ENCODE peak calls at places on chromosome 1, in six cellular contexts. One of them, this sample, is unnamed.

GRCh38 chr1:223189903-223190724 is 47.1 kb upstream of the TLR5 start:
- DNase-seq in OCI-LY7: no peak
- DNase-seq in HCT116: peak
- DNase-seq in hepatocyte: no peak
- DNase-seq in neural progenitor cell: no peak
- DNase-seq in GM23338: no peak
- DNase-seq in this sample: peak

GRCh38 chr1:40736085-40736531 is 44.6 kb downstream of the NFYC start:
- DNase-seq in GM23338: no peak
- DNase-seq in neural progenitor cell: peak
- DNase-seq in HCT116: no peak
- DNase-seq in OCI-LY7: no peak
- DNase-seq in hepatocyte: no peak
- DNase-seq in this sample: peak

GRCh38 chr1:54777431-54777830 is 13.1 kb upstream of the PARS2 start:
- DNase-seq in neural progenitor cell: no peak
- DNase-seq in GM23338: no peak
- DNase-seq in OCI-LY7: no peak
- DNase-seq in hepatocyte: no peak
- DNase-seq in HCT116: no peak
- DNase-seq in this sample: no peak

GRCh38 chr1:235710665-235711064 is 61.1 kb upstream of the GNG4 start:
- DNase-seq in hepatocyte: no peak
- DNase-seq in OCI-LY7: no peak
- DNase-seq in neural progenitor cell: peak
- DNase-seq in GM23338: no peak
- DNase-seq in HCT116: no peak
- DNase-seq in this sample: no peak

GRCh38 chr1:101371259-101371658 is 134.4 kb downstream of the S1PR1 start:
- DNase-seq in GM23338: no peak
- DNase-seq in neural progenitor cell: no peak
- DNase-seq in OCI-LY7: no peak
- DNase-seq in HCT116: peak
- DNase-seq in hepatocyte: no peak
- DNase-seq in this sample: peak

GRCh38 chr1:11364170-11364569 is 91.2 kb downstream of the UBIAD1 start:
- DNase-seq in OCI-LY7: peak
- DNase-seq in HCT116: peak
- DNase-seq in hepatocyte: no peak
- DNase-seq in neural progenitor cell: no peak
- DNase-seq in GM23338: peak
- DNase-seq in this sample: no peak

GRCh38 chr1:58477390-58477789 is 69.1 kb downstream of the OMA1 start:
- DNase-seq in neural progenitor cell: no peak
- DNase-seq in hepatocyte: no peak
- DNase-seq in HCT116: no peak
- DNase-seq in OCI-LY7: no peak
- DNase-seq in GM23338: no peak
- DNase-seq in this sample: no peak

GRCh38 chr1:2971609-2972008 is 49.7 kb upstream of the ACTRT2 start:
- DNase-seq in OCI-LY7: no peak
- DNase-seq in neural progenitor cell: no peak
- DNase-seq in HCT116: no peak
- DNase-seq in hepatocyte: no peak
- DNase-seq in GM23338: no peak
- DNase-seq in this sample: no peak

GRCh38 chr1:24096737-24097103 is 15.2 kb downstream of the MYOM3 start:
- DNase-seq in GM23338: no peak
- DNase-seq in neural progenitor cell: no peak
- DNase-seq in HCT116: no peak
- DNase-seq in OCI-LY7: no peak
- DNase-seq in hepatocyte: no peak
- DNase-seq in this sample: no peak

GRCh38 chr1:207282496-207283380 is 38.7 kb upstream of the CD55 start:
- DNase-seq in HCT116: no peak
- DNase-seq in neural progenitor cell: no peak
- DNase-seq in hepatocyte: no peak
- DNase-seq in GM23338: no peak
- DNase-seq in OCI-LY7: no peak
- DNase-seq in this sample: no peak

DNA sequence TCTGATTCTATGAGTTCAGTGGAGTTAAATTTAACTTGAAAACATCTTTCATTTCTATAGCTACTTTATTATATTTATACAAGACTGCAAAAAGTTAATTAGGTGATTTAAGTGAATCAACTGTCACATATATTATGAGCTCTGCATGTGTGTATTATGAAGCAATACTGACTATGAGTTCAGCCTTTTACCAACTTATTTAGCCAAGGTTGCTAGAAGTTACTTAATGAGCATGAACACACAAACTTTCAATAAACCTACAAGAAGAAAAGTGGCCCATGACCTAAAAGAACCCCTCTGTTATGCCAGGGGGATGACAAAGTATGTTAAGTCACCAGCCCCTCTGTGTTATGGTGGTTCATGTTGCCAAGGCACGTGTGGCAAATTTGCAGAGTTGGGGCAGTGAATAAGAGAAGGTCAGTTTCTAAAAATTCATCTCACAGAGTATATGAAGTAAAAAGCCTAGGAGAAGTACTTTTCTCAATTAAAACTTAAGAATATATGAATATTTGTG is 86.7 kb upstream of the LYPLAL1 start:
- DNase-seq in OCI-LY7: no peak
- DNase-seq in HCT116: no peak
- DNase-seq in neural progenitor cell: no peak
- DNase-seq in hepatocyte: no peak
- DNase-seq in GM23338: no peak
- DNase-seq in this sample: peak
- TF ChIP-seq EZH2phosphoT487 in OCI-LY7: no peak
- TF ChIP-seq EZH2phosphoT487 in HCT116: no peak
- TF ChIP-seq EZH2phosphoT487 in neural progenitor cell: no peak
- TF ChIP-seq EZH2phosphoT487 in hepatocyte: no peak
- TF ChIP-seq EZH2phosphoT487 in GM23338: no peak
- TF ChIP-seq EZH2phosphoT487 in this sample: no peak

DNA sequence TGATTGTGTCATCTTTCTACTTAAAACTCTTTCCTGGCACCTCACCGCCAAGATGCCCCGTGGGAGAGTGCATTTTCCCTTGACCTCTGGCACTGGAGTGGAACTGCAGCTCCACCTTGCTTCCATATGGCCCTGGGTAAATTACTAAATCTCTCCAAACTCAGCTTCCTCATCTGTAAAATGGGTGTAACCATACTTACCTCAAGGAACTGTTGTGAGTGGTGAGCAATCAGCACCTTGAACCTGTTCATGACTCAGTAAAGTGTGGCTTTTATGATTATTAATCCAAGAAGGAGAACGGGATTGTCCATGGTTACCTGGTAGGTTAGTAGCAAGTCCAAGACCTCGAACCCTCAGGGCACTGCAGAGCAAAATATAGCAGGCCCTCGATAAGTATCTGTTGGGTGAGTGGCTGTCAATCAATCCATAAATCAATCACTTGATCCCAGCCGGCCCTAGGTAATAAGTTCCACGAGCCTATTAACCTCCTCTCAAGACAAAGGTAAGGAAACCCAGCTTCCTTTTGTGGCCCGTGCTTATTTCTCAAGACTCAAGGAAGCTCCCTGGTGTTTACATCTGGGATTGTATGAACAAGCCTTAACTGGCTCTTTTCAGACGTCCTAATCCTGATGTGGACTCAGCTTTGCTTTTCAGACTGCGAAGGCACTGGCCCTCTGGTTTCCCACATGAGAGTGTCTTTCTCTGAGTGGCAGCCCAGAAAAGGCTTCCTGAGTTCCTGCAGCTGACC is 114.0 kb upstream of the GJB5 start:
- DNase-seq in OCI-LY7: no peak
- DNase-seq in GM23338: peak
- DNase-seq in neural progenitor cell: peak
- DNase-seq in HCT116: no peak
- DNase-seq in hepatocyte: no peak
- DNase-seq in this sample: no peak
- TF ChIP-seq EZH2phosphoT487 in OCI-LY7: no peak
- TF ChIP-seq EZH2phosphoT487 in GM23338: no peak
- TF ChIP-seq EZH2phosphoT487 in neural progenitor cell: no peak
- TF ChIP-seq EZH2phosphoT487 in HCT116: no peak
- TF ChIP-seq EZH2phosphoT487 in hepatocyte: no peak
- TF ChIP-seq EZH2phosphoT487 in this sample: no peak

DNA sequence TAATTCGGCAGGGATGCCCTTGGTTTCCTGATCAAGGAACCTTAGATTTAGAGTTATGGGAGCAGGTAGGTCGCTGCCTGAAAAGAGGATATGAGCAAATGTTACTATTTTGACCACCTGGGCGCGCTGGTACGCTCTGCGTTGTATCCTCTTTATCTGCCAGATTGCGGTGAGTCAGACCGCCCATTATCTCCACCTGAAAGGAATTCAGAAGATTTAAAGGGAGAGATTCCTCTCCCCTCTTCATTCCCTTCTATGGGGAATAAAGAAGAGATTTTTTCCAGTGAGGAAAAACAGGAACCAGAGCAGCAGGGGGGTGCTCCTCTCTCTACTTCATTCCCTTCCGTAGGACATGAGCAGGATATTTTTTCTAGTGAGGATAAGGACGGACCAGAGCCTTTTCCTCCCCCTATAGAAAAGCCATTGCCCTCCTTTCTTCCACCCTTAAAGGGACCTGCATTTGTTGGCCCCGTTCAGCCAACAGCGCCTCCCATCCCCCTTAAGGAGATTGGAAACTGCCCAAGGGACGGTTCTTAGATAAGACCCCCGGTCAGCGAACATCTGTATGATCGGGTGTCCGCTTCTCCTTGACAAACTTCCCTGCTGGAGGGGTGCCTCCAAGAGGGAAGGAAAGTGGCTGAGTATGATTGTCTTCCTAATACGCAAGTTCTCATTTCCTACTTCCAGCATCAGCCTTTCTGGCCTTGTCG is 34.1 kb downstream of the CLCA1 start:
- DNase-seq in GM23338: peak
- DNase-seq in OCI-LY7: no peak
- DNase-seq in hepatocyte: peak
- DNase-seq in HCT116: no peak
- DNase-seq in neural progenitor cell: peak
- DNase-seq in this sample: no peak
- TF ChIP-seq EZH2phosphoT487 in GM23338: no peak
- TF ChIP-seq EZH2phosphoT487 in OCI-LY7: no peak
- TF ChIP-seq EZH2phosphoT487 in hepatocyte: no peak
- TF ChIP-seq EZH2phosphoT487 in HCT116: no peak
- TF ChIP-seq EZH2phosphoT487 in neural progenitor cell: no peak
- TF ChIP-seq EZH2phosphoT487 in this sample: no peak

DNA sequence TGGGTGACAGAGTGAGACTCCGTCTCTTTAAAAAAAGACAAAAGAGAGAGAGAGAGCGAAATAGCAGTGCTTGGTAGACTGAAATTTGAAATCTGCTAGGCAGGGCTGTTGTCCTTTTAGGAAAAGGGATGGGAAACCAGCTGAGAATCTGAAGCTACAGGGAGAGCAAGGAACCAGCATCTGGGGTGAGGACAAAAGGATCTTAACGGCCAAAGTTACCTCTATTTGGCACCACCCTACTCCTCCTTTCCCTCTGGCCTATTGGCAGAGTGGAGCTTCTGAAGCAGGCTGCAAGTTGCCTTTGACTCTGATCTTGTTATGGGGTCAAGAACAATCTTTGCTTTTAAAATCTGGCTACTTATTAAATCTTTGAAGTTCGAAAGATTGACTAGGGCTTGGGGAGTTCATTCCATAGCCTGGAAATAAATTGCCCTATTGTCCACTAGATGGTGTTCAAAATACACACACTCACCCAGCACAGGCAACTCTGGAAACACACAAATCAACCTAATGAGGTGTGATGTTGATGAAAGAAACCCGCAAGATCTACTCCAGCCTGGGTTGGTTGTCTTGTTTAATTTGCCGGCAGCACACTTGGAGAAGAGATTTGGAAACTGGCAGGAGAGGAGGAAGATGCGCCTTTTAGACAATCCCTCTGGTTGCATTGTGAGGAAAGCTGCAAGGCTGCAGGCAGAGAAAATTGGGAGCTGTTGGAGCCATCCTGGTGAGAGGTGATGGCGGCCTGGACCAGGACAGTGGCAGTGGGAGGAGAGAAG is 16.5 kb upstream of the PARP1 start:
- DNase-seq in HCT116: peak
- DNase-seq in neural progenitor cell: peak
- DNase-seq in hepatocyte: peak
- DNase-seq in OCI-LY7: peak
- DNase-seq in GM23338: peak
- DNase-seq in this sample: peak
- TF ChIP-seq EZH2phosphoT487 in HCT116: no peak
- TF ChIP-seq EZH2phosphoT487 in neural progenitor cell: no peak
- TF ChIP-seq EZH2phosphoT487 in hepatocyte: no peak
- TF ChIP-seq EZH2phosphoT487 in OCI-LY7: no peak
- TF ChIP-seq EZH2phosphoT487 in GM23338: no peak
- TF ChIP-seq EZH2phosphoT487 in this sample: no peak

DNA sequence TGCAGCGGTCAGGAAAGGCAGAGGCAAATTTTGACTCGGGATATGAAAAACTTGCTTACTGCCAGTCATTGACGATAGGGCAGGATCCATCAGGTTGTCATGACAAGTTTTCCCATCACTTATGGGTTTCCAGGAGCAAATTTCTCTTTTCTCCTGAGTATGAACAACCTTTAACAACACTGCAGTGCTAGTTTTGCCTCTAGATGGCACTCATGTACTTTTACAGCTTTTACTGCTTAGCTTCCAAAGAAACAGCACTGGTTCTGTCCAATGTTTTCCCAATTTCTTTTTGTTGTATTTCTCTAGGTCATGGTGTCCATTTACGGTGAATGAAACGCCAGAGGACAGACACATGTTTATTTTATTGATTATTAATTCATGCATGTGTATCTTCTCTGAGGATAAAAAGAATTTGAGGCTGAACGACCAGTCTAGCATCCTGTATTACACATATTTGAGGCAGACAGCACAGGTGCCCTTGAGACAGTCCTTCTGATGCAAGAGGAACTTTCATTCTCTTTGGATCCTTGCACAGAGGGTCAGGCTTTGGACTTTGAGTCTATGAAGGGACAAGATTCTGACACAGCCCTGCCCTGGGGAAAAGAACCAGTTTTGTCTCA is 112.3 kb upstream of the TRABD2B start:
- DNase-seq in OCI-LY7: peak
- DNase-seq in neural progenitor cell: peak
- DNase-seq in HCT116: peak
- DNase-seq in hepatocyte: peak
- DNase-seq in GM23338: peak
- DNase-seq in this sample: peak
- TF ChIP-seq EZH2phosphoT487 in OCI-LY7: no peak
- TF ChIP-seq EZH2phosphoT487 in neural progenitor cell: no peak
- TF ChIP-seq EZH2phosphoT487 in HCT116: no peak
- TF ChIP-seq EZH2phosphoT487 in hepatocyte: no peak
- TF ChIP-seq EZH2phosphoT487 in GM23338: no peak
- TF ChIP-seq EZH2phosphoT487 in this sample: no peak

GRCh38 chr1:86994061-86994460 is 79.6 kb downstream of the HS2ST1 start:
- DNase-seq in HCT116: no peak
- DNase-seq in neural progenitor cell: no peak
- DNase-seq in OCI-LY7: no peak
- DNase-seq in hepatocyte: no peak
- DNase-seq in GM23338: no peak
- DNase-seq in this sample: no peak
- TF ChIP-seq EZH2phosphoT487 in HCT116: no peak
- TF ChIP-seq EZH2phosphoT487 in neural progenitor cell: no peak
- TF ChIP-seq EZH2phosphoT487 in OCI-LY7: no peak
- TF ChIP-seq EZH2phosphoT487 in hepatocyte: no peak
- TF ChIP-seq EZH2phosphoT487 in GM23338: no peak
- TF ChIP-seq EZH2phosphoT487 in this sample: no peak